ENCODE peak calls at places on chromosomes 4 and X, in seven cellular contexts. J is A549; H is HCT116; O is coronary artery; W is kidney epithelial cell; R is activated B cell treated with CpG ODN at 0.5 μM for 24 hours; K is CD8-positive, alpha-beta T cell. Z is an unnamed sample.

GRCh38 chr4:52868138-52868537 is 6.0 kb downstream of the RASL11B start:
- DNase-seq in K (no peak), J (no peak), O (no peak), R (no peak), H (no peak), W (no peak), Z (peak)

GRCh38 chr4:111274486-111274885 is 651.6 kb upstream of the PITX2 start:
- DNase-seq in H (no peak), O (no peak), K (no peak), J (no peak), R (no peak), W (no peak), Z (no peak)

GRCh38 chr4:177047070-177047850 is 254.5 kb upstream of the VEGFC start:
- DNase-seq in J (peak), H (peak), K (no peak), O (no peak), R (no peak), W (peak), Z (peak)

GRCh38 chr4:2745981-2746806 is 9.9 kb downstream of the TNIP2 start:
- DNase-seq in J (peak), W (peak), H (no peak), R (peak), O (peak), K (peak), Z (no peak)

GRCh38 chr4:139550724-139551429 is 5.1 kb downstream of the SETD7 start:
- DNase-seq in H (no peak), W (no peak), O (no peak), K (no peak), R (no peak), J (no peak), Z (no peak)

GRCh38 chr4:37936889-37937498 is 23.2 kb upstream of the PTTG2 start:
- DNase-seq in J (no peak), H (no peak), W (no peak), R (no peak), K (no peak), O (peak), Z (no peak)

GRCh38 chr4:4496604-4497372 is 45.1 kb downstream of the STX18 start:
- DNase-seq in J (no peak), K (no peak), R (no peak), O (no peak), H (no peak), W (no peak), Z (no peak)

GRCh38 chr4:138540056-138540800 is 298.1 kb upstream of the SLC7A11 start:
- DNase-seq in J (no peak), O (no peak), W (no peak), R (no peak), H (no peak), K (no peak), Z (no peak)

DNA sequence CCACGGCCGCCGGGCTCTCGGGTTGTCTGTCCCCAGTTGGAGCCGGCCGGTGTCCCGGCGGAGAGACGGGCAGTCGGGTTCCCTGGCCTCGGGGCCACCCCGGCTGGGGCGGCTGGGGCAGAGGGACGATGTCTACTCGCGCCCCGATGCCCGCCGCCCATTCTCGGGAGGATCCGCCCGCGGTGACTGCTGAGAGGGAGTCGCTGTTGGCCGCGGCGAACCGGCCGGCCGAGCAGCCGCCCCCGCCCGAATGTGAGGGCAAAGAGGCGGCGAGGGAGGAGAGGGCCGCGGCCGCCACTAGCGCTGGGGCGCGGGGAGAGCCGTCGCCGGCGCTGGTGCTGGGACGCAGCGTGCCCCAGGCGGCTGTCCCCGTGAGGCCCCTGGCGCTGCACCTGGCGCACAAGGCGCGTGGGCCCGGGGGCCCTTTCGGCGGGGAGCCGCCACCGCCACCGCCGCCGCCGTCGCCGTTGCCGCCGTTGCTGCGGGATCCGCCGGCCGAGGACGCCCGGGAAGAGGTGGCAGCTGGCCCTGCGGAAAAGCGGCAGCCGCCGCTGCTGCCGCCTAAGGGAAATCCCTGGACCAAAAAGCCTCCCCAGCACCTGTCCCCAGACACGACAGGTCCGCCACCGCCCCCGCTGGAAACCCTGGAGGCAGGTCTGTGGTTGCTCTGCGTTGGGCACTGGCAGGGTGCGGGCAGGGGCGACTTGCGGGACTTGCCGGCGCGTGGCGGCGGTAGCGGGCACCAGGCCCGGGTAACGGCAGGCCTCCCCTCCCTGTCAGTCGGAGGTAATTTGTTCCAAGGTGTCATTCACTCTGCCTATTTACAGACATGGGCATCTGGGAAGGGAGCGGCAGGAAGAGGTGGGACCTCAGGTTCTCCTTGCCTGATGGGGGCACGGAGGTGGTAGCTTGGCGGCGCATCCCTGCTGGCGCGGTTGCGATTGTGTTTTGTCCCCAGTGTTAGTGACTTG is 739 bp downstream of the LARP1B start:
- DNase-seq in O (peak), K (peak), J (peak), W (no peak), H (peak), R (peak), Z (peak)
- TF ChIP-seq CTCF in O (no peak), K (no peak), J (no peak), W (peak), H (peak), R (no peak), Z (no peak)

GRCh38 chr4:71230258-71230594 is 108.6 kb upstream of the SLC4A4 start:
- DNase-seq in K (no peak), R (no peak), J (no peak), W (no peak), H (no peak), O (no peak), Z (no peak)
- TF ChIP-seq CTCF in K (no peak), R (no peak), J (no peak), W (no peak), H (no peak), O (no peak), Z (no peak)

GRCh38 chr4:170009291-170009690 is 16.9 kb downstream of the MFAP3L start:
- DNase-seq in R (no peak), O (no peak), W (no peak), H (no peak), K (no peak), J (no peak), Z (no peak)
- TF ChIP-seq CTCF in R (no peak), O (no peak), W (no peak), H (no peak), K (no peak), J (no peak), Z (no peak)

DNA sequence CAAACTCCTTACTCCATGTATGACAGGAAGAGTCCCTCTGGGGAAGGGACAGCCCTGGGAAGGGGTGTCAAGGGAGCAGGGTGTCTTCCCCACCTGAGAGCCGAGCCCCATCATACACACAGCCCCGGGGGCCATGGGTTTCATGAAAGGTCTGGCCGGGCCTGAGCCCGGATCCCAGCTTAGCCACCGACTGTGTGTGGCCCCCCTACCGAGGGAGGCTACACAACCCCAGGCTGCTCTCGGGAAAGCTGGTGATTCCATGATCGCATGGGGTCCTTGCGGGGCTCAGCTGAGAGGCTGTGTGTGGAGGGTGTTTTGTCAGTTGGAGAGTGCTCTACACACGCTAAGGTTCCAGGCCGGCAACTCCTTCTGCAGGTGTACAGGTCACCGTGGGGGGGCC is 55.6 kb downstream of the SORCS2 start:
- DNase-seq in O (no peak), K (no peak), H (no peak), R (no peak), W (no peak), J (no peak), Z (no peak)
- TF ChIP-seq CTCF in O (no peak), K (no peak), H (no peak), R (no peak), W (no peak), J (no peak), Z (no peak)

DNA sequence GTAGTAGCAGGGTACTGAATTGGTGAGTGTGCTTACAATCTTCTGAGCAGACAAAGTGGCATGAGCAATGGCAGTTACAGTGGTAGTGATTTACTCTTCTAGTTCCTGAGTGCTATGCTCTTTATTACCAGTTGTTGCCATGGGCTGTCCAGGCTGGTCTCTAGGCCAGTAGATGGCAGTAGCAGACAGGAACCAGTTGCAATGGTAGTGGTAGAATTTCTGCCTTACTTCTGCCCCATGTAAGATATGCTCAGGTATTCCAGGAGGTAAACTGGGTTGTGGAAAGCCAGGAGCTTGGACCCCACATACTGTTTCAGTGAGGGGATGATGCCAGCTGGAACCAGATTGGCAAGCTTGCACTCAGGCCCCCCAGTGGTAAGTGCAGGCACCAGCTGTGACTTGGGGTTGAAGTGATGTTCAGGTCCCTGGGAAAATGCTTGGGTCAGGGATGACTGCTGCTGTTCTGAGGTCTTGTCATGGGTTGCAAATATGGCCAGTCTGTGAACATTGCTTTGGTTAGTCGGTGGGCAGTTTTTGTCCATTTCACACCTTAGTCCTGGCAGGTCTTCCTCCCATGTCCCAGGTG is 63.0 kb upstream of the ZXDB start:
- DNase-seq in O (no peak), W (no peak), R (no peak), K (no peak), J (peak), H (no peak), Z (peak)
- TF ChIP-seq CTCF in O (no peak), W (peak), R (no peak), K (no peak), J (peak), H (peak), Z (no peak)

GRCh38 chrX:106035064-106035463 is 3.5 kb downstream of the SERPINA7 start:
- DNase-seq in R (no peak), W (no peak), H (peak), O (no peak), K (no peak), J (peak), Z (no peak)
- TF ChIP-seq CTCF in R (no peak), W (peak), H (peak), O (no peak), K (no peak), J (no peak), Z (peak)

GRCh38 chr4:41177016-41177415 is 37.3 kb downstream of the APBB2 start:
- DNase-seq in K (no peak), R (no peak), J (peak), W (no peak), H (no peak), O (no peak), Z (no peak)
- TF ChIP-seq CTCF in K (no peak), R (no peak), J (no peak), W (peak), H (no peak), O (no peak), Z (no peak)